ENCODE peak calls at places on chromosomes 4 and X, in nine cellular contexts. A is SK-N-SH, X is transverse colon, W is sigmoid colon, K is ovary, Y is neural progenitor cell, H is upper lobe of left lung, T is tibial artery, N is heart left ventricle. B is an unnamed sample. For H3K36me3, the result is how much of the 10 kb centered on the place peaks cover.

GRCh38 chrX:150731795-150732194 is 38.6 kb downstream of the MTMR1 start:
- DNase-seq in Y (no peak), H (no peak), X (no peak), N (peak), W (no peak), K (no peak), A (no peak), T (no peak), B (no peak)

GRCh38 chrX:9317174-9317573 is 147.7 kb upstream of the TBL1X start:
- DNase-seq in H (peak), T (no peak), A (no peak), X (no peak), W (no peak), Y (peak), N (no peak), K (no peak), B (no peak)

GRCh38 chrX:71815121-71815905 is 52.2 kb downstream of the CXorf49B start:
- DNase-seq in H (no peak), T (no peak), A (no peak), X (no peak), Y (no peak), N (no peak), K (no peak), W (no peak), B (no peak)

GRCh38 chrX:327660-328126 is 9.1 kb upstream of the GTPBP6 start:
- DNase-seq in Y (no peak), N (peak), H (no peak), T (peak), K (peak), A (no peak), X (no peak), W (peak), B (no peak)

GRCh38 chrX:40174594-40175415 is 77.0 kb upstream of the BCOR start:
- DNase-seq in K (peak), H (no peak), X (peak), Y (peak), T (peak), A (peak), W (peak), N (peak), B (peak)

GRCh38 chr4:181877329-181877848 is 365.8 kb upstream of the TENM3 start:
- DNase-seq in X (no peak), H (no peak), T (no peak), W (no peak), K (no peak), A (no peak), N (no peak), Y (no peak), B (no peak)

GRCh38 chr4:47862297-47862696 is 24.4 kb upstream of the CORIN start:
- DNase-seq in T (no peak), A (no peak), N (no peak), Y (no peak), H (no peak), X (no peak), W (no peak), K (no peak), B (no peak)

GRCh38 chr4:99749445-99750391 is 66.9 kb upstream of the DAPP1 start:
- DNase-seq in K (no peak), N (no peak), T (no peak), Y (no peak), H (no peak), X (no peak), A (no peak), W (no peak), B (no peak)

GRCh38 chr4:114364857-114365256 is 233.8 kb upstream of the UGT8 start:
- DNase-seq in K (no peak), X (no peak), N (no peak), H (no peak), W (no peak), Y (no peak), T (no peak), A (no peak), B (no peak)

GRCh38 chrX:121641560-121641959 is 594.1 kb downstream of the GLUD2 start:
- DNase-seq in A (no peak), T (no peak), H (no peak), W (no peak), K (no peak), X (no peak), N (no peak), Y (no peak), B (no peak)

GRCh38 chr4:81220269-81220668 is 5.2 kb upstream of the PRKG2 start:
- DNase-seq in T (no peak), H (no peak), K (no peak), N (no peak), A (no peak), W (no peak), X (no peak), Y (no peak), B (no peak)

GRCh38 chrX:107825698-107826285 is at the start of gene MID2:
- DNase-seq in T (peak), W (peak), H (peak), K (peak), X (peak), Y (peak), A (peak), N (peak), B (peak)

GRCh38 chrX:77639820-77640219 is 146.2 kb downstream of the ATRX start:
- DNase-seq in K (no peak), W (no peak), H (no peak), N (no peak), A (no peak), X (no peak), T (no peak), Y (no peak), B (no peak)

GRCh38 chrX:77638397-77638796 is 147.6 kb downstream of the ATRX start:
- DNase-seq in Y (no peak), T (no peak), W (no peak), N (no peak), K (no peak), A (no peak), H (no peak), X (no peak), B (no peak)

GRCh38 chrX:77640702-77641101 is 145.3 kb downstream of the ATRX start:
- DNase-seq in K (no peak), N (no peak), W (no peak), T (no peak), Y (no peak), H (no peak), X (no peak), A (no peak), B (no peak)

DNA sequence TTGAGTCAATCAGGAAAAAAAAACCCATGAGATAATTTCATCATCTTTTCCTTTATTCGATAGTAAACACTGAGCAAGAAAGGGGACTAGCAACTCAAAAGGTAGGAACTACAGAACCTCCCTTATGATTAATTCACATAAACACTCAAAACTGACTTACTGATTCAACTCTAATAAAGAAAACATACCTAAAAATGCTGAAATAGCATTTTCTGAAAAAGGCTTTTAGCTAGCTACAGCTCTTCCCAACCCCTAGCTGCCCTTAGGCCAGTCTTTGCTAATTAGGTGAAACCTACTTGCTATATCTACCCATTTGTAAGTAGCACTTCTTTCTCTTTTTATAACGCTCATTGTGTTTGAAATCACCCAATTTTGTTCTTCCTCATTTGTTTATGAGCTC is 150.6 kb downstream of the ATRX start:
- DNase-seq in H (no peak), X (no peak), K (no peak), W (no peak), A (no peak), N (no peak), Y (no peak), T (no peak), B (no peak)
- H3K36me3 ChIP-seq in H (under half), X (under half), K (under half), W (under half), A (half or more), N (under half), Y (under half), T (under half), B (under half)

DNA sequence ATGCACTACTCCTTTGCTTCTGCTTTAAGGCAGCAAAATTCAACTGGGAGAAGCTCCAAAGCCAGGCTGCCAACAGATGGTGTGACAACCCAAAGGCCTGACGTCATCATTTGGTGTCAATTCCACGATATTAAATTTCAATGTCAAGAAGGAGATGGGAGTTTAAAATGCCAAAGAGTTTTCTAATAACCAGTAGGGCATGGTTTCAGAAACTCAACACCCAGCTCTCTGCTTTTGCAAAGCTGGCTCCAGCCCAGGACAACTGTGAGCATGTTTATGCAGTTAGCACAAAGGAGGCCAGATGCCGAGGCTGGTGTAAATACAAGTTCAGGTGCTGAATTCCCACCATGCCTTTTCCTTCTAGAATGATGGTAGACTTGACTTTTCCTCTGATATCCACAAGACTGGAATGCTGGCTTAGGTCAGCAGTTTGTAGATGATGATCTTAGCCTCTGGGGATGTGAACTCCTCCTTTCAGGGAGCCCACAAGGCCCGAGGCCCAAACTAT is 67.3 kb downstream of the AFAP1 start:
- DNase-seq in A (no peak), Y (no peak), H (no peak), X (no peak), K (peak), T (no peak), N (peak), W (peak), B (peak)
- H3K27ac ChIP-seq in A (peak), Y (no peak), H (no peak), X (peak), K (no peak), T (peak), N (no peak), W (peak), B (peak)

GRCh38 chrX:27918799-27919198 is 62.5 kb downstream of the DCAF8L1 start:
- DNase-seq in T (no peak), H (peak), X (peak), Y (peak), A (no peak), K (no peak), N (no peak), W (no peak), B (peak)
- TF ChIP-seq CTCF in T (no peak), H (no peak), X (peak), Y (peak), A (no peak), K (no peak), N (peak), W (no peak), B (no peak)

DNA sequence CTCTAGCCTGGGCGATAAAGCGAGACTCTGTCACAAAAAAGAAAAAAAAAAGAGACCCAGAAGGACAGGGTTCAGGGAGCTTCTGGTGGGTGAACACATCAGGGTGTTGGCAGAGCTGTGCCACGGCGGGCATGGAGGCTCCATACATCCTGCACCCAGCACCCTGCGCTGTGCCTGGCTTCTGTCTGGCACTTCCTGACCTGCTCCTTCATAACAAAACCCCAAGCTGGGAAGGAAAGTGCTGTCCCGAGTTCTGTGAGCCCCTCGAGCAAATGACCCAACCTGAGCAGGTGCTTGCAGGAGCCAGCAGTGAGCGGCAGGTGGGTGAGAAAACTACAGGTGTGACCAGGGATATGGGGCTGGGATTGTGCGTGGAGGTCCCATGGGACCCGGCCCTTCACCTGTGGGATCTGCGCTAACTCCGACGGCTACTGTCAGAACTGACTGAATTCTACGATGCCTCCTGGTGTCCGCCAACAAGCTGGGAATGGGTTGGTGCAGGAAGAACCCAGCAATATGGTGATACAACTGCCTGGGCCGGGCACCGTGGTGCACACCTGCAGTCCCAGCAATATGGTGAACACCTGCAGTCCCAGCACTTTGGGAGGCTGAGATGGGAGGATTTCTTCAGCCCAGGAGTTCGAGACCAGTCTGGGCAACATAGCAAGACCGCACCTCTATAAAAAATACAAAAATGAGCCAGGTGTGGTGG is 18.9 kb downstream of the ASMTL start:
- DNase-seq in X (no peak), Y (no peak), N (no peak), H (no peak), A (no peak), W (no peak), K (no peak), T (no peak), B (no peak)
- H3K36me3 ChIP-seq in X (under half), Y (under half), N (under half), H (under half), A (under half), W (under half), K (under half), T (half or more), B (under half)

DNA sequence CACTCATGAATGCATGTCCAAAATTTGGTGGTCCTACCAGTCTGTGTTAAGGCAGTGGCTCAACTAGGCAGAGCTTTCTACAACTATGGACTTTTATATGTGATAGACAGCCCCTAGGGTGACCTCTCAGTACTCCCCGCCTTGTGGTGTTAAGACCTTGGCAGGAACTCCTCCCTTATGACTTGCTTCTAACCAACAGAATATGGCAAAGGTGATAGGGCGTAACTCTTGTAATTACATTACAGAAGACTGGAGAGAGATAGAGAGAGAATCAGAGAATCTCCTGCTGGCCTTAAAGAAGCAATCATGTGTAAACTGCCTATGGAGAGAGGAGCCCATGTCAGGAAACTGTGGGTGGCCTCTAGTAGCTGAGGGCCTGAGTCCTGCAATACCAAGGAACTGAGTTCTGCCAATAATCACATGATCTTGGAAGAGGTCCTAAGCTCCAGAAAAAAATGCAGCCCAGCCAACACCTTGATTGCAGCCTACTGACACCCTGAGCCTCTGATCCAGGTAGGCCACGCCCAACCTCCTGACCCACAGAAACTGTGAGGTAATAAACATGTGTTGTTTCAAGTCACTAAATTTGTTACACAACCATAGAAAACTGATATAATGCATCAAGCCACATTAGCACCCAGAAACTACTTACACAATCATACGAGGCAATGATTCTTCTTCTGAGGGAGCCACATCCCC is 68.9 kb downstream of the INPP4B start:
- DNase-seq in A (no peak), W (no peak), N (no peak), Y (peak), K (no peak), X (peak), H (no peak), T (no peak), B (no peak)
- H3K27ac ChIP-seq in A (no peak), W (no peak), N (no peak), Y (no peak), K (no peak), X (no peak), H (no peak), T (no peak), B (no peak)

B was measured in WERI-Rb-1.